ENCODE peak calls at places on chromosomes 3 and 15, in seven cellular contexts. One of them, this sample, is unnamed. For H3K4me1, the result is how much of the 10 kb centered on the place peaks cover.

GRCh38 chr3:14680716-14681115 is 5.8 kb downstream of the C3orf20 start:
- DNase-seq in neuronal stem cell: no peak
- DNase-seq in transverse colon: no peak
- DNase-seq in pancreas: no peak
- DNase-seq in heart right ventricle: peak
- DNase-seq in tibial nerve: no peak
- DNase-seq in heart left ventricle: no peak
- DNase-seq in this sample: peak

GRCh38 chr3:43001094-43001553 is 22.0 kb downstream of the GASK1A start:
- DNase-seq in neuronal stem cell: no peak
- DNase-seq in transverse colon: peak
- DNase-seq in pancreas: peak
- DNase-seq in heart right ventricle: peak
- DNase-seq in tibial nerve: peak
- DNase-seq in heart left ventricle: peak
- DNase-seq in this sample: peak

GRCh38 chr15:71549697-71550096 is 260.7 kb upstream of the NR2E3 start:
- DNase-seq in neuronal stem cell: no peak
- DNase-seq in transverse colon: no peak
- DNase-seq in pancreas: no peak
- DNase-seq in heart right ventricle: peak
- DNase-seq in tibial nerve: no peak
- DNase-seq in heart left ventricle: peak
- DNase-seq in this sample: no peak

GRCh38 chr3:30258426-30259392 is 347.7 kb upstream of the TGFBR2 start:
- DNase-seq in neuronal stem cell: no peak
- DNase-seq in transverse colon: no peak
- DNase-seq in pancreas: peak
- DNase-seq in heart right ventricle: no peak
- DNase-seq in tibial nerve: no peak
- DNase-seq in heart left ventricle: no peak
- DNase-seq in this sample: no peak

GRCh38 chr3:101195951-101196713 is 124.2 kb downstream of the IMPG2 start:
- DNase-seq in neuronal stem cell: peak
- DNase-seq in transverse colon: no peak
- DNase-seq in pancreas: no peak
- DNase-seq in heart right ventricle: peak
- DNase-seq in tibial nerve: no peak
- DNase-seq in heart left ventricle: no peak
- DNase-seq in this sample: no peak

GRCh38 chr3:179063945-179064560 is 7.6 kb downstream of the ZMAT3 start:
- DNase-seq in neuronal stem cell: no peak
- DNase-seq in transverse colon: no peak
- DNase-seq in pancreas: no peak
- DNase-seq in heart right ventricle: no peak
- DNase-seq in tibial nerve: no peak
- DNase-seq in heart left ventricle: no peak
- DNase-seq in this sample: no peak

GRCh38 chr3:9222956-9223639 is 26.3 kb downstream of the SRGAP3 start:
- DNase-seq in neuronal stem cell: no peak
- DNase-seq in transverse colon: no peak
- DNase-seq in pancreas: no peak
- DNase-seq in heart right ventricle: no peak
- DNase-seq in tibial nerve: no peak
- DNase-seq in heart left ventricle: no peak
- DNase-seq in this sample: no peak

GRCh38 chr15:57526615-57527014 is 65.1 kb upstream of the MYZAP start:
- DNase-seq in neuronal stem cell: no peak
- DNase-seq in transverse colon: no peak
- DNase-seq in pancreas: no peak
- DNase-seq in heart right ventricle: no peak
- DNase-seq in tibial nerve: no peak
- DNase-seq in heart left ventricle: no peak
- DNase-seq in this sample: no peak

GRCh38 chr3:38116471-38117162 is 20.3 kb downstream of the ACAA1 start:
- DNase-seq in neuronal stem cell: no peak
- DNase-seq in transverse colon: peak
- DNase-seq in pancreas: no peak
- DNase-seq in heart right ventricle: no peak
- DNase-seq in tibial nerve: no peak
- DNase-seq in heart left ventricle: no peak
- DNase-seq in this sample: no peak

GRCh38 chr15:85618956-85619491 is 175.7 kb downstream of the KLHL25 start:
- DNase-seq in neuronal stem cell: peak
- DNase-seq in transverse colon: peak
- DNase-seq in pancreas: no peak
- DNase-seq in heart right ventricle: peak
- DNase-seq in tibial nerve: peak
- DNase-seq in heart left ventricle: peak
- DNase-seq in this sample: peak

GRCh38 chr15:80597081-80597480 is 98.0 kb upstream of the ABHD17C start:
- DNase-seq in neuronal stem cell: no peak
- DNase-seq in transverse colon: no peak
- DNase-seq in pancreas: no peak
- DNase-seq in heart right ventricle: no peak
- DNase-seq in tibial nerve: no peak
- DNase-seq in heart left ventricle: no peak
- DNase-seq in this sample: no peak

GRCh38 chr15:33500432-33500831 is 189.7 kb downstream of the RYR3 start:
- DNase-seq in neuronal stem cell: no peak
- DNase-seq in transverse colon: no peak
- DNase-seq in pancreas: no peak
- DNase-seq in heart right ventricle: no peak
- DNase-seq in tibial nerve: no peak
- DNase-seq in heart left ventricle: no peak
- DNase-seq in this sample: no peak

GRCh38 chr15:66670698-66671580 is 31.1 kb upstream of the SMAD6 start:
- DNase-seq in neuronal stem cell: no peak
- DNase-seq in transverse colon: peak
- DNase-seq in pancreas: peak
- DNase-seq in heart right ventricle: no peak
- DNase-seq in tibial nerve: no peak
- DNase-seq in heart left ventricle: no peak
- DNase-seq in this sample: peak

GRCh38 chr3:29576181-29576580 is 295.3 kb downstream of the RBMS3 start:
- DNase-seq in neuronal stem cell: no peak
- DNase-seq in transverse colon: no peak
- DNase-seq in pancreas: no peak
- DNase-seq in heart right ventricle: no peak
- DNase-seq in tibial nerve: no peak
- DNase-seq in heart left ventricle: no peak
- DNase-seq in this sample: no peak

GRCh38 chr15:82540984-82541431 is 751 bp upstream of the RPS17 start:
- DNase-seq in neuronal stem cell: peak
- DNase-seq in transverse colon: peak
- DNase-seq in pancreas: no peak
- DNase-seq in heart right ventricle: no peak
- DNase-seq in tibial nerve: no peak
- DNase-seq in heart left ventricle: no peak
- DNase-seq in this sample: peak

GRCh38 chr15:92879949-92880725 is 20.0 kb upstream of the CHD2 start:
- DNase-seq in neuronal stem cell: no peak
- DNase-seq in transverse colon: no peak
- DNase-seq in pancreas: no peak
- DNase-seq in heart right ventricle: no peak
- DNase-seq in tibial nerve: no peak
- DNase-seq in heart left ventricle: no peak
- DNase-seq in this sample: no peak

GRCh38 chr3:51501833-51502561 is 2.2 kb upstream of the DCAF1 start:
- DNase-seq in neuronal stem cell: peak
- DNase-seq in transverse colon: peak
- DNase-seq in pancreas: peak
- DNase-seq in heart right ventricle: peak
- DNase-seq in tibial nerve: peak
- DNase-seq in heart left ventricle: peak
- DNase-seq in this sample: peak

GRCh38 chr3:100030346-100030745 is 84.0 kb downstream of the FILIP1L start:
- DNase-seq in neuronal stem cell: no peak
- DNase-seq in transverse colon: no peak
- DNase-seq in pancreas: no peak
- DNase-seq in heart right ventricle: no peak
- DNase-seq in tibial nerve: no peak
- DNase-seq in heart left ventricle: no peak
- DNase-seq in this sample: no peak

GRCh38 chr3:141255137-141255536 is 23.5 kb downstream of the PXYLP1 start:
- DNase-seq in neuronal stem cell: no peak
- DNase-seq in transverse colon: no peak
- DNase-seq in pancreas: no peak
- DNase-seq in heart right ventricle: no peak
- DNase-seq in tibial nerve: no peak
- DNase-seq in heart left ventricle: no peak
- DNase-seq in this sample: no peak

GRCh38 chr3:50126287-50127211 is 28.6 kb upstream of the SEMA3F start:
- DNase-seq in neuronal stem cell: no peak
- DNase-seq in transverse colon: no peak
- DNase-seq in pancreas: no peak
- DNase-seq in heart right ventricle: no peak
- DNase-seq in tibial nerve: no peak
- DNase-seq in heart left ventricle: no peak
- DNase-seq in this sample: peak

GRCh38 chr15:39131605-39132004 is 449.3 kb upstream of the THBS1 start:
- DNase-seq in neuronal stem cell: no peak
- DNase-seq in transverse colon: no peak
- DNase-seq in pancreas: no peak
- DNase-seq in heart right ventricle: no peak
- DNase-seq in tibial nerve: no peak
- DNase-seq in heart left ventricle: no peak
- DNase-seq in this sample: no peak
- H3K4me1 ChIP-seq in neuronal stem cell: under half
- H3K4me1 ChIP-seq in transverse colon: under half
- H3K4me1 ChIP-seq in pancreas: under half
- H3K4me1 ChIP-seq in heart right ventricle: under half
- H3K4me1 ChIP-seq in tibial nerve: under half
- H3K4me1 ChIP-seq in heart left ventricle: under half
- H3K4me1 ChIP-seq in this sample: under half

DNA sequence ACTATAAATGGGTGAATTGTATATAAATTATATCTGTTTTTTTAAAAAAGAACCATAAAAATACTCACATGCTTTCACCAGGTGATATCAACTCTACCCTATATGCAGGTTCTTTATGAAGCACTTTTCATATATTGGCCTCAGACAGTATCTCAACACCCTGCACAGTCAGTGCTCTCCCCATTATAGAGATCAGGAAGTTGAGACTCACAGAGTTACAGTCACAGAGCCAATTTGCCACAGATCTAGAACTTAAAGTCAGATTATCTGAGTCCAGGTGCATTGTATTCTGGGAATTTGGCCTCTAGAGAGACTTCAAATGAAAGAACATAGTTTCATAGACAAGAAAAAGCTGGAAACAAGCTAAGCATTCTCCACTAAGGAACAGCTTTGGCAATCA is 38.1 kb downstream of the DAPK2 start:
- DNase-seq in neuronal stem cell: no peak
- DNase-seq in transverse colon: no peak
- DNase-seq in pancreas: no peak
- DNase-seq in heart right ventricle: no peak
- DNase-seq in tibial nerve: no peak
- DNase-seq in heart left ventricle: no peak
- DNase-seq in this sample: no peak
- H3K4me1 ChIP-seq in neuronal stem cell: under half
- H3K4me1 ChIP-seq in transverse colon: under half
- H3K4me1 ChIP-seq in pancreas: under half
- H3K4me1 ChIP-seq in heart right ventricle: half or more
- H3K4me1 ChIP-seq in tibial nerve: under half
- H3K4me1 ChIP-seq in heart left ventricle: half or more
- H3K4me1 ChIP-seq in this sample: under half

GRCh38 chr3:11589706-11590105 is 54.0 kb downstream of the VGLL4 start:
- DNase-seq in neuronal stem cell: no peak
- DNase-seq in transverse colon: no peak
- DNase-seq in pancreas: no peak
- DNase-seq in heart right ventricle: no peak
- DNase-seq in tibial nerve: no peak
- DNase-seq in heart left ventricle: no peak
- DNase-seq in this sample: no peak
- H3K4me1 ChIP-seq in neuronal stem cell: under half
- H3K4me1 ChIP-seq in transverse colon: under half
- H3K4me1 ChIP-seq in pancreas: under half
- H3K4me1 ChIP-seq in heart right ventricle: half or more
- H3K4me1 ChIP-seq in tibial nerve: half or more
- H3K4me1 ChIP-seq in heart left ventricle: half or more
- H3K4me1 ChIP-seq in this sample: half or more

DNA sequence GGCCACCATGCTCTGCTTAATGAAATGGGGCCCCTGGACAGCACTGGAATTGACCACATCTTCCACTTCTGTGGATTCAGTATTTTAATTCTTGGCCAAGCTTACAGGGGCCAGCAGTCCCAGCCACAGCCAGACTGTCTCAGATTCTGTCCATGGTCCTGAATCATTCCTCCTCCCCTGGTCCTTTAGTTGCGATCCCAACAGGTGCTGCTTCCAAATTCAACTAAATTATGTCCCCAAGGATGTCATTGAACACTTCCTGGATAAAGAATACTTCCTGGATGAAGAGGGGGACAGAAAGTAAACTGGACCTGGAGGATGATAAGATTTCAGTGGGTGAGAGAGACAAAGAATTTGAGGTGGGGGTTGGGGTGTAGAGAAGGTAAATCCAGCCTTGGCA is 111.1 kb upstream of the FOXB1 start:
- DNase-seq in neuronal stem cell: peak
- DNase-seq in transverse colon: no peak
- DNase-seq in pancreas: no peak
- DNase-seq in heart right ventricle: no peak
- DNase-seq in tibial nerve: no peak
- DNase-seq in heart left ventricle: no peak
- DNase-seq in this sample: no peak
- H3K4me1 ChIP-seq in neuronal stem cell: under half
- H3K4me1 ChIP-seq in transverse colon: under half
- H3K4me1 ChIP-seq in pancreas: under half
- H3K4me1 ChIP-seq in heart right ventricle: under half
- H3K4me1 ChIP-seq in tibial nerve: under half
- H3K4me1 ChIP-seq in heart left ventricle: under half
- H3K4me1 ChIP-seq in this sample: under half

GRCh38 chr3:161051856-161052255 is 53.3 kb downstream of the B3GALNT1 start:
- DNase-seq in neuronal stem cell: no peak
- DNase-seq in transverse colon: no peak
- DNase-seq in pancreas: no peak
- DNase-seq in heart right ventricle: no peak
- DNase-seq in tibial nerve: no peak
- DNase-seq in heart left ventricle: no peak
- DNase-seq in this sample: no peak
- H3K4me1 ChIP-seq in neuronal stem cell: under half
- H3K4me1 ChIP-seq in transverse colon: under half
- H3K4me1 ChIP-seq in pancreas: under half
- H3K4me1 ChIP-seq in heart right ventricle: under half
- H3K4me1 ChIP-seq in tibial nerve: under half
- H3K4me1 ChIP-seq in heart left ventricle: under half
- H3K4me1 ChIP-seq in this sample: under half

This sample was measured in testis.